ENCODE peak calls at places on chromosomes 1 and 21, in five cellular contexts. One of them, this sample, is unnamed.

GRCh38 chr1:84573967-84574842 is at the start of gene CTBS:
- DNase-seq in OCI-LY7: peak
- DNase-seq in heart left ventricle: peak
- DNase-seq in dorsolateral prefrontal cortex: peak
- DNase-seq in heart right ventricle: peak
- DNase-seq in this sample: peak

GRCh38 chr1:200535605-200536004 is 84.9 kb downstream of the KIF14 start:
- DNase-seq in OCI-LY7: peak
- DNase-seq in heart left ventricle: no peak
- DNase-seq in dorsolateral prefrontal cortex: no peak
- DNase-seq in heart right ventricle: no peak
- DNase-seq in this sample: no peak

GRCh38 chr1:204410764-204411450 is 710 bp downstream of the PPP1R15B start:
- DNase-seq in OCI-LY7: peak
- DNase-seq in heart left ventricle: peak
- DNase-seq in dorsolateral prefrontal cortex: peak
- DNase-seq in heart right ventricle: peak
- DNase-seq in this sample: peak

GRCh38 chr1:177645491-177645890 is 324.4 kb downstream of the SEC16B start:
- DNase-seq in OCI-LY7: no peak
- DNase-seq in heart left ventricle: no peak
- DNase-seq in dorsolateral prefrontal cortex: no peak
- DNase-seq in heart right ventricle: no peak
- DNase-seq in this sample: no peak

GRCh38 chr1:116038679-116039078 is 62.4 kb downstream of the SLC22A15 start:
- DNase-seq in OCI-LY7: no peak
- DNase-seq in heart left ventricle: no peak
- DNase-seq in dorsolateral prefrontal cortex: no peak
- DNase-seq in heart right ventricle: no peak
- DNase-seq in this sample: no peak

GRCh38 chr1:41892211-41892840 is 26.4 kb downstream of the HIVEP3 start:
- DNase-seq in OCI-LY7: no peak
- DNase-seq in heart left ventricle: no peak
- DNase-seq in dorsolateral prefrontal cortex: no peak
- DNase-seq in heart right ventricle: no peak
- DNase-seq in this sample: no peak

GRCh38 chr1:77558591-77559164 is 123.8 kb downstream of the ZZZ3 start:
- DNase-seq in OCI-LY7: no peak
- DNase-seq in heart left ventricle: no peak
- DNase-seq in dorsolateral prefrontal cortex: no peak
- DNase-seq in heart right ventricle: no peak
- DNase-seq in this sample: no peak

GRCh38 chr1:197272791-197273190 is 4.7 kb downstream of the CRB1 start:
- DNase-seq in OCI-LY7: no peak
- DNase-seq in heart left ventricle: no peak
- DNase-seq in dorsolateral prefrontal cortex: no peak
- DNase-seq in heart right ventricle: no peak
- DNase-seq in this sample: no peak

GRCh38 chr1:206510371-206510770 is 3.0 kb downstream of the RASSF5 start:
- DNase-seq in OCI-LY7: no peak
- DNase-seq in heart left ventricle: peak
- DNase-seq in dorsolateral prefrontal cortex: no peak
- DNase-seq in heart right ventricle: no peak
- DNase-seq in this sample: no peak

GRCh38 chr21:39504230-39504629 is 52.5 kb downstream of the SH3BGR start:
- DNase-seq in OCI-LY7: no peak
- DNase-seq in heart left ventricle: no peak
- DNase-seq in dorsolateral prefrontal cortex: no peak
- DNase-seq in heart right ventricle: no peak
- DNase-seq in this sample: no peak

GRCh38 chr1:175481126-175482071 is 262.0 kb downstream of the TNR start:
- DNase-seq in OCI-LY7: peak
- DNase-seq in heart left ventricle: no peak
- DNase-seq in dorsolateral prefrontal cortex: no peak
- DNase-seq in heart right ventricle: no peak
- DNase-seq in this sample: no peak

GRCh38 chr1:203823306-203823705 is 27.9 kb downstream of the ZBED6 start:
- DNase-seq in OCI-LY7: no peak
- DNase-seq in heart left ventricle: no peak
- DNase-seq in dorsolateral prefrontal cortex: no peak
- DNase-seq in heart right ventricle: no peak
- DNase-seq in this sample: no peak

GRCh38 chr21:34807146-34807880 is 138.5 kb downstream of the CLIC6 start:
- DNase-seq in OCI-LY7: no peak
- DNase-seq in heart left ventricle: no peak
- DNase-seq in dorsolateral prefrontal cortex: no peak
- DNase-seq in heart right ventricle: no peak
- DNase-seq in this sample: no peak

GRCh38 chr1:92186081-92186480 is 31.6 kb upstream of the C1orf146 start:
- DNase-seq in OCI-LY7: no peak
- DNase-seq in heart left ventricle: no peak
- DNase-seq in dorsolateral prefrontal cortex: no peak
- DNase-seq in heart right ventricle: no peak
- DNase-seq in this sample: no peak

GRCh38 chr1:220007438-220007837 is 38.9 kb downstream of the EPRS1 start:
- DNase-seq in OCI-LY7: no peak
- DNase-seq in heart left ventricle: no peak
- DNase-seq in dorsolateral prefrontal cortex: no peak
- DNase-seq in heart right ventricle: no peak
- DNase-seq in this sample: no peak

GRCh38 chr1:43414634-43415223 is 25.0 kb downstream of the SZT2 start:
- DNase-seq in OCI-LY7: peak
- DNase-seq in heart left ventricle: no peak
- DNase-seq in dorsolateral prefrontal cortex: peak
- DNase-seq in heart right ventricle: no peak
- DNase-seq in this sample: no peak

GRCh38 chr1:208536176-208536575 is 292.0 kb upstream of the PLXNA2 start:
- DNase-seq in OCI-LY7: no peak
- DNase-seq in heart left ventricle: no peak
- DNase-seq in dorsolateral prefrontal cortex: no peak
- DNase-seq in heart right ventricle: no peak
- DNase-seq in this sample: no peak

GRCh38 chr21:46299167-46299566 is 13.0 kb downstream of the YBEY start:
- DNase-seq in OCI-LY7: no peak
- DNase-seq in heart left ventricle: no peak
- DNase-seq in dorsolateral prefrontal cortex: no peak
- DNase-seq in heart right ventricle: no peak
- DNase-seq in this sample: no peak

GRCh38 chr1:179743679-179744400 is 749 bp downstream of the FAM163A start:
- DNase-seq in OCI-LY7: no peak
- DNase-seq in heart left ventricle: no peak
- DNase-seq in dorsolateral prefrontal cortex: no peak
- DNase-seq in heart right ventricle: peak
- DNase-seq in this sample: no peak

GRCh38 chr21:46294647-46295176 is 8.6 kb downstream of the YBEY start:
- DNase-seq in OCI-LY7: no peak
- DNase-seq in heart left ventricle: peak
- DNase-seq in dorsolateral prefrontal cortex: no peak
- DNase-seq in heart right ventricle: no peak
- DNase-seq in this sample: no peak

GRCh38 chr1:171126504-171126903 is 35.8 kb downstream of the FMO3 start:
- DNase-seq in OCI-LY7: no peak
- DNase-seq in heart left ventricle: peak
- DNase-seq in dorsolateral prefrontal cortex: no peak
- DNase-seq in heart right ventricle: peak
- DNase-seq in this sample: peak

GRCh38 chr1:205709059-205709398 is 28.7 kb upstream of the SLC45A3 start:
- DNase-seq in OCI-LY7: no peak
- DNase-seq in heart left ventricle: no peak
- DNase-seq in dorsolateral prefrontal cortex: no peak
- DNase-seq in heart right ventricle: no peak
- DNase-seq in this sample: no peak

GRCh38 chr21:36908260-36908908 is 58.1 kb downstream of the HLCS start:
- DNase-seq in OCI-LY7: no peak
- DNase-seq in heart left ventricle: no peak
- DNase-seq in dorsolateral prefrontal cortex: no peak
- DNase-seq in heart right ventricle: no peak
- DNase-seq in this sample: no peak

GRCh38 chr1:236802264-236802663 is 7.2 kb downstream of the MTR start:
- DNase-seq in OCI-LY7: no peak
- DNase-seq in heart left ventricle: no peak
- DNase-seq in dorsolateral prefrontal cortex: no peak
- DNase-seq in heart right ventricle: no peak
- DNase-seq in this sample: no peak

GRCh38 chr1:100036718-100037664 is 67.2 kb downstream of the SLC35A3 start:
- DNase-seq in OCI-LY7: peak
- DNase-seq in heart left ventricle: no peak
- DNase-seq in dorsolateral prefrontal cortex: no peak
- DNase-seq in heart right ventricle: no peak
- DNase-seq in this sample: no peak

GRCh38 chr1:178037510-178038253 is 56.2 kb upstream of the RASAL2 start:
- DNase-seq in OCI-LY7: no peak
- DNase-seq in heart left ventricle: peak
- DNase-seq in dorsolateral prefrontal cortex: peak
- DNase-seq in heart right ventricle: peak
- DNase-seq in this sample: peak

GRCh38 chr1:161791889-161792655 is 26.0 kb downstream of the ATF6 start:
- DNase-seq in OCI-LY7: no peak
- DNase-seq in heart left ventricle: no peak
- DNase-seq in dorsolateral prefrontal cortex: no peak
- DNase-seq in heart right ventricle: no peak
- DNase-seq in this sample: no peak

GRCh38 chr1:94325379-94326302 is 88.3 kb upstream of the ARHGAP29 start:
- DNase-seq in OCI-LY7: no peak
- DNase-seq in heart left ventricle: peak
- DNase-seq in dorsolateral prefrontal cortex: no peak
- DNase-seq in heart right ventricle: no peak
- DNase-seq in this sample: no peak

GRCh38 chr21:14917762-14918161 is 147.0 kb downstream of the NRIP1 start:
- DNase-seq in OCI-LY7: no peak
- DNase-seq in heart left ventricle: no peak
- DNase-seq in dorsolateral prefrontal cortex: no peak
- DNase-seq in heart right ventricle: no peak
- DNase-seq in this sample: no peak

GRCh38 chr1:25771246-25772114 is 28.5 kb upstream of the SELENON start:
- DNase-seq in OCI-LY7: peak
- DNase-seq in heart left ventricle: peak
- DNase-seq in dorsolateral prefrontal cortex: no peak
- DNase-seq in heart right ventricle: peak
- DNase-seq in this sample: peak

GRCh38 chr1:1597275-1597930 is 2.5 kb downstream of the FNDC10 start:
- DNase-seq in OCI-LY7: peak
- DNase-seq in heart left ventricle: peak
- DNase-seq in dorsolateral prefrontal cortex: no peak
- DNase-seq in heart right ventricle: no peak
- DNase-seq in this sample: no peak
- H3K27ac ChIP-seq in OCI-LY7: no peak
- H3K27ac ChIP-seq in heart left ventricle: no peak
- H3K27ac ChIP-seq in dorsolateral prefrontal cortex: no peak
- H3K27ac ChIP-seq in heart right ventricle: no peak
- H3K27ac ChIP-seq in this sample: no peak

DNA sequence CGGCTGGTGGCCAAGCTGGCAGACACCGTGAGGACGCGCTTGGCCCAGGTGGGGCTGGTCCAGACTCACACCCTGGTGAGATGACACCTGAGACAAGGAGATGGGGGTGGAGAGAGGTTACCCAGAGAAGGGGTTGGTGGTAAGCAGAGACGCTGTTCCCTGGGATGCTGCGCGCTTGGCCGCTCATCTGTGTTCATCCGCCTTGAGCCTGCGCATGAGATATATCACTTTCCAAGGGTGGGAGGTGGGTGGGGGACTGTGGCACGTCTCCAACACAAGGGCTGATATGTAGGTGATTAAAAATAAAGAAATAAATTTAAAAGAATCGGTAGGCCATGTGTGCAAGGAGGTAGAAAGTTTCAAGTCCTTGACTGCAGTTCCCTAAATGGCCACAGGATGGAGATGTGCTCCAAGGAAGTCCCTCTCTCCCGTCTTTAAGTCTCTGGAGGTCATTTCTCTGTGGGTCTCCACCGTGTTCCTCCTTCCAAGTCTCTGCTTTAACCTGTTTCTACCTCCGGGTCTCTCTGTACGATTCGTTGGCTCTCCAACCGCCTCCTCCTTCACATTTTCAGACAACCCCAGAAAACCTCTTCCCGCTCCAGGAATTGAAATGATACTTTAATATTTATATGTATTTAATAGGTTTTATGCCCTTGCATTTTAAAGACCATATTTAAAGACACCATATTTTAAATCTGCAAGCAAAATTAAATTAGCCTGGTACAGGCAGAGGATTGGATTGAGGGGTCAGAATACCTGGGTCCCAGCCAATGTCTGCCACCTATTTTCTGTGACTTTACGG is 4.5 kb downstream of the TTC24 start:
- DNase-seq in OCI-LY7: peak
- DNase-seq in heart left ventricle: peak
- DNase-seq in dorsolateral prefrontal cortex: peak
- DNase-seq in heart right ventricle: no peak
- DNase-seq in this sample: peak
- TF ChIP-seq CTCF in OCI-LY7: peak
- TF ChIP-seq CTCF in heart left ventricle: peak
- TF ChIP-seq CTCF in dorsolateral prefrontal cortex: peak
- TF ChIP-seq CTCF in heart right ventricle: peak
- TF ChIP-seq CTCF in this sample: peak

GRCh38 chr1:67737875-67738274 is 52.9 kb downstream of the GADD45A start:
- DNase-seq in OCI-LY7: no peak
- DNase-seq in heart left ventricle: no peak
- DNase-seq in dorsolateral prefrontal cortex: no peak
- DNase-seq in heart right ventricle: no peak
- DNase-seq in this sample: no peak
- H3K27ac ChIP-seq in OCI-LY7: peak
- H3K27ac ChIP-seq in heart left ventricle: no peak
- H3K27ac ChIP-seq in dorsolateral prefrontal cortex: no peak
- H3K27ac ChIP-seq in heart right ventricle: no peak
- H3K27ac ChIP-seq in this sample: no peak

GRCh38 chr1:230860617-230861384 is 7.5 kb downstream of the C1orf198 start:
- DNase-seq in OCI-LY7: no peak
- DNase-seq in heart left ventricle: no peak
- DNase-seq in dorsolateral prefrontal cortex: no peak
- DNase-seq in heart right ventricle: no peak
- DNase-seq in this sample: no peak
- TF ChIP-seq CTCF in OCI-LY7: peak
- TF ChIP-seq CTCF in heart left ventricle: no peak
- TF ChIP-seq CTCF in dorsolateral prefrontal cortex: no peak
- TF ChIP-seq CTCF in heart right ventricle: no peak
- TF ChIP-seq CTCF in this sample: no peak